ENCODE peak calls at places on chromosomes 7 and 10, in eight cellular contexts. C, T, F, J, N, K, Y and A are unnamed samples. For H3K4me1 and H3K36me3, the result is how much of the 10 kb centered on the place peaks cover.

GRCh38 chr7:913736-914520 is 37.6 kb downstream of the GET4 start:
- DNase-seq in C (no peak), T (no peak), F (no peak), J (no peak), N (no peak), K (no peak), Y (no peak), A (no peak)

GRCh38 chr7:39453743-39454355 is 112.4 kb upstream of the YAE1 start:
- DNase-seq in C (peak), T (no peak), F (no peak), J (peak), N (no peak), K (peak), Y (no peak), A (peak)

GRCh38 chr7:36299223-36299760 is 90.4 kb upstream of the ANLN start:
- DNase-seq in C (no peak), T (no peak), F (no peak), J (no peak), N (no peak), K (no peak), Y (no peak), A (no peak)

GRCh38 chr7:35019801-35020200 is 17.5 kb downstream of the DPY19L1 start:
- DNase-seq in C (no peak), T (no peak), F (no peak), J (peak), N (no peak), K (no peak), Y (no peak), A (no peak)

GRCh38 chr10:124037286-124037685 is 56.1 kb downstream of the CHST15 start:
- DNase-seq in C (no peak), T (no peak), F (no peak), J (no peak), N (no peak), K (no peak), Y (no peak), A (no peak)

GRCh38 chr7:75854233-75854632 is 24.6 kb upstream of the RHBDD2 start:
- DNase-seq in C (no peak), T (no peak), F (no peak), J (no peak), N (no peak), K (no peak), Y (peak), A (no peak)

GRCh38 chr10:84294766-84295447 is 33.5 kb upstream of the CCSER2 start:
- DNase-seq in C (no peak), T (no peak), F (no peak), J (no peak), N (no peak), K (no peak), Y (no peak), A (no peak)

GRCh38 chr7:142012825-142013506 is 17.3 kb downstream of the MGAM start:
- DNase-seq in C (no peak), T (no peak), F (no peak), J (peak), N (no peak), K (no peak), Y (no peak), A (no peak)

GRCh38 chr10:116538461-116538860 is 7.3 kb upstream of the PNLIP start:
- DNase-seq in C (no peak), T (no peak), F (no peak), J (no peak), N (no peak), K (peak), Y (no peak), A (no peak)

GRCh38 chr7:140358024-140358770 is 40.1 kb downstream of the SLC37A3 start:
- DNase-seq in C (no peak), T (no peak), F (no peak), J (no peak), N (no peak), K (no peak), Y (no peak), A (no peak)

GRCh38 chr10:112475565-112476233 is 28.7 kb downstream of the VTI1A start:
- DNase-seq in C (no peak), T (no peak), F (no peak), J (no peak), N (no peak), K (no peak), Y (no peak), A (no peak)

GRCh38 chr7:121558288-121558687 is 162.2 kb upstream of the FAM3C start:
- DNase-seq in C (no peak), T (no peak), F (no peak), J (peak), N (no peak), K (no peak), Y (no peak), A (no peak)

GRCh38 chr10:15877836-15878576 is 17.7 kb upstream of the MINDY3 start:
- DNase-seq in C (no peak), T (no peak), F (no peak), J (peak), N (no peak), K (no peak), Y (no peak), A (no peak)

GRCh38 chr10:129850790-129851189 is 113.3 kb downstream of the EBF3 start:
- DNase-seq in C (no peak), T (no peak), F (no peak), J (no peak), N (no peak), K (no peak), Y (no peak), A (no peak)

GRCh38 chr7:132123763-132124162 is 452.5 kb downstream of the PLXNA4 start:
- DNase-seq in C (no peak), T (no peak), F (no peak), J (peak), N (no peak), K (no peak), Y (no peak), A (no peak)

GRCh38 chr10:59508296-59508695 is 145.9 kb upstream of the FAM13C start:
- DNase-seq in C (no peak), T (no peak), F (no peak), J (no peak), N (no peak), K (peak), Y (no peak), A (no peak)

DNA sequence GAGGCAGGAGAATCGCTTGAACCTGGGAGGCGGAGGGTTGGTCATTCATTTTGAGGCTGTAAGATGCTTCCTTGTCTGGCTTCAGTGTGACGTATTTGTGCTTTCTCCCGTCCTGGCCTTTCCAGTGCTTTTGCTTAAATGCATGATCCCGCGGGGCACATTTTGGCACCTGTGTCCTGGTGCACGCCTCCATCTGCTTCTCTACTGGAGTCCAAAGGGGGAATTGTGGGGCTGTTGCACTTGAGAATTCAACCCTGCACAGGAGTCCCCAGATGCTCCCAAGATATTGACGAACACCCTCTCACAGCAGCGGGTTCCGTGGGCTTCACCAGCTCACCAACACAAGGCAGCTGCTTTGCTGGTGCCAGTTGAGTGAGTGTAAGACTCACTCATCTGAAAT is 10.3 kb upstream of the LRRC27 start:
- DNase-seq in C (no peak), T (no peak), F (no peak), J (no peak), N (no peak), K (no peak), Y (no peak), A (no peak)
- H3K4me1 ChIP-seq in C (under half), T (under half), F (under half), J (under half), N (under half), K (under half), Y (under half), A (under half)

GRCh38 chr7:55498142-55498541 is 74.2 kb downstream of the VOPP1 start:
- DNase-seq in C (peak), T (no peak), F (no peak), J (no peak), N (peak), K (no peak), Y (no peak), A (no peak)

GRCh38 chr7:55496906-55497305 is 75.4 kb downstream of the VOPP1 start:
- DNase-seq in C (no peak), T (no peak), F (no peak), J (no peak), N (no peak), K (no peak), Y (no peak), A (no peak)

GRCh38 chr7:55493416-55493815 is 78.9 kb downstream of the VOPP1 start:
- DNase-seq in C (no peak), T (no peak), F (no peak), J (no peak), N (no peak), K (no peak), Y (no peak), A (no peak)

GRCh38 chr7:55497521-55497920 is 74.8 kb downstream of the VOPP1 start:
- DNase-seq in C (no peak), T (no peak), F (no peak), J (no peak), N (no peak), K (no peak), Y (no peak), A (no peak)

GRCh38 chr7:55494951-55495350 is 77.4 kb downstream of the VOPP1 start:
- DNase-seq in C (no peak), T (no peak), F (no peak), J (no peak), N (no peak), K (no peak), Y (no peak), A (no peak)
- H3K36me3 ChIP-seq in C (half or more), T (under half), F (half or more), J (under half), N (under half), K (under half), Y (under half), A (half or more)

DNA sequence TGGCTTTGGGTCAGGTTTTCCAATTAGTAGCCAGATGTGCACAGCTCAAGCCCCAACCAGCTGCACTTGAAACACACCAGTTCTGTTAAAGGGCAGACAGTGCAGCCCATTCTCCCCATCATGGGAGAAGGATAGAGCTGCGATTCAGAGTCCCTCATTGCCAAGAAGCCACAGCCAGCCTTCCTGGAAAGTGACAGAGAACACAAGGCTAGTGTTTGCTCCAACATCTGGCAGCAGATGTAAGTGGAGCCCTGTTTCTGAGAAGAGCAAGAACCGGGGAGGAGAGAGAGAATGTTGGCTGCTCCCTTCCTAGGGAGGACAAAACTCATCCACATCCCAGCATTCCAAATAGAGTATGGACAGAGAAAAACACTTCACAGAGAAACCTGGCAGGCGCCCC is 75.5 kb upstream of the NANOS1 start:
- DNase-seq in C (no peak), T (no peak), F (no peak), J (no peak), N (no peak), K (no peak), Y (no peak), A (no peak)
- H3K4me1 ChIP-seq in C (under half), T (under half), F (under half), J (under half), N (under half), K (under half), Y (under half), A (under half)

DNA sequence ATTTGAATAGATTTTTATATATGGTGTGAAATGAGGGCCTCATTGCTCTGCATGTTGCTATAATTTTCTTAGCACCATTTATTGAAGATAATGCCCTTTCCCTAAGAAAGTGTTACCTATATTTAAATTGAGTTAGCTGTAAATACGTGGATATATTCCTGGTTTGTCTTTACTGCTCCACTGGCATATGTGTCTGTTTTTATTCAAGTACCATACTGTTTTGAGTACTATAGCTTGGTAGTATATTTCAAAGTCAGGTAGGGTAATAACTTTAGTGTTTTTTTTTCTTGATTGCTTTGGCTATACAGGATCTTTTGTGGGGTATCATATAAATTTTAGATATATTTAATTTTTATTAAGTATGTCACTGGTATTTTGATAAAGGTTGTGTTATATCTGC is 31.4 kb downstream of the ZNF273 start:
- DNase-seq in C (no peak), T (no peak), F (no peak), J (no peak), N (no peak), K (no peak), Y (no peak), A (no peak)
- H3K36me3 ChIP-seq in C (under half), T (under half), F (under half), J (under half), N (under half), K (under half), Y (under half), A (under half)

GRCh38 chr10:75117996-75118395 is 6.5 kb downstream of the SAMD8 start:
- DNase-seq in C (no peak), T (no peak), F (no peak), J (no peak), N (no peak), K (no peak), Y (no peak), A (no peak)
- H3K4me1 ChIP-seq in C (under half), T (under half), F (under half), J (under half), N (under half), K (under half), Y (half or more), A (under half)

GRCh38 chr10:73772280-73773151 is 9.3 kb upstream of the CHCHD1 start:
- DNase-seq in C (peak), T (peak), F (peak), J (peak), N (peak), K (peak), Y (peak), A (peak)
- H3K36me3 ChIP-seq in C (under half), T (under half), F (under half), J (under half), N (under half), K (under half), Y (half or more), A (under half)

DNA sequence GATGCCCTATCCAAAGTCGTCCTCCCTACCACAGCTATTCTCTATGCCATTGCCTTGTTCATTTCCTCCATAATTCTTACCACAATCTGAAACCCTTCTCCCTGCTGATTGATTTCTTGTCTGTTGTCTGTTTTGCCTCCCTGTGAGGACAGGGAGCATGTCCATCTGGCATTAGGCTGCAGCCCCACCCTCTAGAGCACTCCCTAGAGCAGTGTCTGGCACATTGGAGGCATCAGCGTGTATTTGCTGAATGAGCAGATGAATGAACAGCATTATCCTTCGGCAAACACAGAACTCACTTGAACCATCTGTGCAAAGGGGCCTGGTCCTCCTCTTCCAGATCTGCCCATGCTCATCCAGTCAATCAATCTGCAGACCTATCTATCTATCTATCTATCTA is 5.1 kb upstream of the DMBT1 start:
- DNase-seq in C (no peak), T (no peak), F (no peak), J (no peak), N (no peak), K (no peak), Y (no peak), A (no peak)
- H3K4me1 ChIP-seq in C (under half), T (under half), F (under half), J (under half), N (under half), K (under half), Y (under half), A (under half)

GRCh38 chr7:99453105-99453504 is 12.9 kb downstream of the ATP5MF start:
- DNase-seq in C (no peak), T (peak), F (no peak), J (no peak), N (no peak), K (no peak), Y (no peak), A (no peak)
- H3K36me3 ChIP-seq in C (half or more), T (under half), F (half or more), J (under half), N (under half), K (half or more), Y (half or more), A (half or more)

GRCh38 chr7:117402109-117402508 is 25.2 kb downstream of the ASZ1 start:
- DNase-seq in C (no peak), T (no peak), F (no peak), J (peak), N (no peak), K (no peak), Y (no peak), A (no peak)
- H3K4me1 ChIP-seq in C (under half), T (under half), F (under half), J (under half), N (under half), K (under half), Y (under half), A (under half)

DNA sequence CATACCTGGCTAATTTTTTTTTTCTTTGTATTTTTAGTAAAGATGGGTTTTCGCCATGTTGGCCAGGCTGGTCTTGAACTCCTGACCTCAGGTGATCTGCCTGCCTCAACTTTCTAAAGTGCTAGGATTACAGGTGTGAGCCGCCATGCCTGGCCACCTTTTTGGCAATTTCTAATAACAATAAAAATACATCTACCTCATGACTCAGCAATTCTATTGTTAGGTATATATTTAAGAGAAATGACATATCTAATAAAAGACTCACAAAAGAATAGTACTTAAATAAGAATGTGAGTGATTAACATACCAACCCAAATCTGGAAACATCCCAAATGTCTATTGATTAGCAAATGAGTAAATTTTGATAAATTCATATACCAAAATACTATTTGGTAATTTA is 103.6 kb upstream of the PPP1R9A start:
- DNase-seq in C (no peak), T (no peak), F (no peak), J (no peak), N (no peak), K (no peak), Y (no peak), A (no peak)
- H3K36me3 ChIP-seq in C (under half), T (under half), F (under half), J (under half), N (under half), K (under half), Y (under half), A (under half)